ENCODE peak calls at places on chromosomes 4 and X, in eight cellular contexts. L is heart right ventricle; H is endothelial cell of umbilical vein; Q is thoracic aorta; S is transverse colon; R is CD4-positive, CD25-positive, alpha-beta regulatory T cell; P is HepG2; W is PC-3. A is an unnamed sample. For H3K27me3 and H3K4me1, the result is how much of the 10 kb centered on the place peaks cover.

GRCh38 chr4:185343726-185344581 is 51.8 kb downstream of the LRP2BP start:
- DNase-seq in Q (no peak), P (no peak), H (peak), S (peak), L (no peak), W (no peak), R (no peak), A (no peak)

GRCh38 chr4:38857354-38858096 is 908 bp upstream of the TLR6 start:
- DNase-seq in H (peak), S (peak), W (peak), L (no peak), Q (no peak), P (no peak), R (no peak), A (no peak)

GRCh38 chr4:39029752-39030694 is 2.2 kb downstream of the TMEM156 start:
- DNase-seq in L (no peak), W (peak), P (no peak), R (peak), Q (no peak), H (no peak), S (no peak), A (no peak)

GRCh38 chrX:121642415-121642814 is 595.0 kb downstream of the GLUD2 start:
- DNase-seq in L (no peak), R (no peak), Q (no peak), S (no peak), H (no peak), P (no peak), W (peak), A (no peak)

GRCh38 chr4:39756159-39756558 is 58.2 kb downstream of the UBE2K start:
- DNase-seq in W (no peak), L (no peak), S (no peak), H (no peak), R (no peak), Q (no peak), P (no peak), A (no peak)

GRCh38 chrX:38870386-38870895 is 69.2 kb downstream of the MID1IP1 start:
- DNase-seq in Q (no peak), H (no peak), L (no peak), R (no peak), W (peak), P (no peak), S (no peak), A (peak)

GRCh38 chrX:153546386-153546785 is 28.9 kb downstream of the ATP2B3 start:
- DNase-seq in R (no peak), S (no peak), Q (no peak), H (no peak), P (no peak), W (no peak), L (no peak), A (no peak)

GRCh38 chr4:29131304-29131703 is 1588.9 kb upstream of the PCDH7 start:
- DNase-seq in P (no peak), W (peak), Q (no peak), S (no peak), L (no peak), R (no peak), H (no peak), A (no peak)

GRCh38 chr4:21593268-21594002 is 355.1 kb downstream of the KCNIP4 start:
- DNase-seq in L (no peak), H (no peak), W (no peak), Q (no peak), S (no peak), P (no peak), R (no peak), A (peak)

GRCh38 chr4:113809313-113809712 is 47.8 kb upstream of the CAMK2D start:
- DNase-seq in H (no peak), S (peak), L (peak), Q (no peak), P (no peak), W (no peak), R (no peak), A (peak)

GRCh38 chr4:1502976-1503375 is 96.7 kb upstream of the NKX1-1 start:
- DNase-seq in H (no peak), S (peak), R (no peak), P (no peak), Q (no peak), W (no peak), L (no peak), A (peak)

GRCh38 chrX:111348363-111348927 is 63.5 kb downstream of the DCX start:
- DNase-seq in H (no peak), W (no peak), P (no peak), R (no peak), L (no peak), Q (no peak), S (no peak), A (no peak)

GRCh38 chrX:71364221-71364620 is 1.9 kb upstream of the TAF1 start:
- DNase-seq in W (no peak), H (no peak), S (no peak), Q (no peak), L (no peak), P (no peak), R (no peak), A (no peak)

GRCh38 chr4:72340803-72341431 is 228.1 kb downstream of the ADAMTS3 start:
- DNase-seq in H (no peak), P (no peak), L (no peak), Q (no peak), S (no peak), R (no peak), W (peak), A (no peak)

GRCh38 chrX:149472620-149473019 is 32.5 kb downstream of the IDS start:
- DNase-seq in W (peak), P (no peak), R (no peak), Q (no peak), H (no peak), S (no peak), L (no peak), A (no peak)

GRCh38 chr4:67103001-67103737 is 442.1 kb downstream of the CENPC start:
- DNase-seq in Q (no peak), P (no peak), R (no peak), S (no peak), W (peak), L (no peak), H (no peak), A (no peak)

GRCh38 chrX:54427837-54428424 is 12.3 kb upstream of the TSR2 start:
- DNase-seq in L (no peak), R (no peak), H (no peak), Q (no peak), S (no peak), P (no peak), W (no peak), A (no peak)

GRCh38 chr4:124177647-124178425 is 534.7 kb downstream of the ANKRD50 start:
- DNase-seq in L (no peak), W (peak), Q (no peak), P (no peak), S (no peak), H (peak), R (no peak), A (no peak)

GRCh38 chrX:65643786-65644111 is 23.7 kb upstream of the MSN start:
- DNase-seq in L (no peak), P (no peak), Q (no peak), R (no peak), W (no peak), S (no peak), H (no peak), A (no peak)

GRCh38 chr4:54176202-54176601 is 52.9 kb upstream of the PDGFRA start:
- DNase-seq in S (no peak), W (no peak), L (no peak), Q (no peak), H (no peak), R (no peak), P (peak), A (no peak)
- H3K27me3 ChIP-seq in S (under half), W (under half), L (under half), Q (under half), H (under half), R (under half), P (under half), A (under half)

GRCh38 chr4:143403551-143403816 is 66.8 kb downstream of the GAB1 start:
- DNase-seq in W (no peak), R (no peak), Q (no peak), L (no peak), H (no peak), P (no peak), S (no peak), A (no peak)

GRCh38 chr4:143404555-143404954 is 67.9 kb downstream of the GAB1 start:
- DNase-seq in L (no peak), S (no peak), H (no peak), Q (no peak), W (no peak), R (no peak), P (no peak), A (no peak)

GRCh38 chr4:143407475-143407874 is 70.8 kb downstream of the GAB1 start:
- DNase-seq in S (no peak), Q (no peak), H (peak), W (no peak), L (no peak), P (no peak), R (no peak), A (no peak)

GRCh38 chr4:143406523-143406922 is 69.8 kb downstream of the GAB1 start:
- DNase-seq in W (no peak), H (peak), R (no peak), S (peak), P (peak), Q (peak), L (peak), A (no peak)

DNA sequence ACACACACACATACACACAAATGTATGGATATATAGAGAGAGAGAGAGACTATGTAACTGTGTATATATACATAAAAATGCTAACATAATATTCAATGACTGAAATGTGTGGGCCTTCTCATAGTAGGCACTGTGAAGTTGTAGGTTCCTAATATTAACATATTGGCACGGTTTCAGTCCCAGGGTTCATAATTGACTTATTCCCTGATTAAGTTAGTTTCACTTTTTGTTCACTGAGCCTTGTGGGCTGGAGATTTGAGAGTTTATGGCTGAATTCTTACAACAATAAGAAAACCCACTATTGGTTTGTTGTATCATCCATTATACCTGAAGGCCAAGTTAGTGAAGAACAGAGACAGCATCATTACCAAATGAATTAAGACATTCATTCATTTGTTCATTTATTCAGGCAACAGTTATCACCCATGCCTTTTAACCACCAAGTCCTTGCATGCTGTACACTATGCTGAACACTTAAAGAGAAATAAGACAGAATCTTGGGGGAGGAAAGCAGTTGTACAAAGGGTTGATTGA is 68.6 kb downstream of the GAB1 start:
- DNase-seq in W (no peak), S (no peak), Q (no peak), P (no peak), L (no peak), H (no peak), R (no peak), A (no peak)
- H3K4me1 ChIP-seq in W (under half), S (under half), Q (half or more), P (under half), L (half or more), H (under half), R (under half), A (under half)

GRCh38 chr4:174215055-174215454 is 68.4 kb downstream of the FBXO8 start:
- DNase-seq in L (no peak), R (no peak), Q (no peak), W (no peak), H (no peak), S (no peak), P (no peak), A (no peak)

GRCh38 chr4:174215936-174216699 is 67.3 kb downstream of the FBXO8 start:
- DNase-seq in L (no peak), H (no peak), S (no peak), R (no peak), W (no peak), Q (no peak), P (no peak), A (no peak)

GRCh38 chr4:174218127-174218790 is 65.2 kb downstream of the FBXO8 start:
- DNase-seq in S (no peak), H (no peak), R (no peak), W (no peak), P (no peak), Q (no peak), L (no peak), A (peak)

GRCh38 chr4:174217273-174218126 is 66.0 kb downstream of the FBXO8 start:
- DNase-seq in R (no peak), Q (no peak), P (no peak), L (peak), W (no peak), H (no peak), S (no peak), A (peak)

GRCh38 chr4:174216935-174217272 is 66.6 kb downstream of the FBXO8 start:
- DNase-seq in L (no peak), P (no peak), S (no peak), Q (no peak), R (no peak), W (no peak), H (no peak), A (peak)
- H3K27me3 ChIP-seq in L (half or more), P (half or more), S (half or more), Q (under half), R (half or more), W (under half), H (half or more), A (half or more)

GRCh38 chr4:92520563-92520962 is 216.8 kb downstream of the GRID2 start:
- DNase-seq in L (no peak), S (no peak), R (no peak), W (no peak), Q (no peak), H (peak), P (no peak), A (no peak)

GRCh38 chr4:92514632-92515031 is 210.9 kb downstream of the GRID2 start:
- DNase-seq in R (no peak), S (no peak), P (no peak), W (no peak), Q (no peak), L (no peak), H (no peak), A (no peak)

GRCh38 chr4:92519727-92520126 is 216.0 kb downstream of the GRID2 start:
- DNase-seq in R (no peak), W (no peak), L (no peak), P (no peak), Q (no peak), S (no peak), H (no peak), A (no peak)

GRCh38 chr4:92521941-92522340 is 218.2 kb downstream of the GRID2 start:
- DNase-seq in P (no peak), W (no peak), H (peak), R (no peak), L (no peak), Q (no peak), S (no peak), A (no peak)

GRCh38 chr4:92516450-92516849 is 212.7 kb downstream of the GRID2 start:
- DNase-seq in L (no peak), R (no peak), Q (no peak), H (no peak), W (no peak), P (no peak), S (no peak), A (no peak)
- H3K4me1 ChIP-seq in L (under half), R (under half), Q (under half), H (under half), W (under half), P (under half), S (under half), A (under half)

GRCh38 chrX:119997570-119997969 is 54.0 kb upstream of the NKAP start:
- DNase-seq in Q (no peak), R (no peak), L (no peak), W (no peak), H (no peak), S (no peak), P (no peak), A (no peak)
- H3K27me3 ChIP-seq in Q (under half), R (under half), L (half or more), W (half or more), H (half or more), S (half or more), P (under half), A (half or more)

DNA sequence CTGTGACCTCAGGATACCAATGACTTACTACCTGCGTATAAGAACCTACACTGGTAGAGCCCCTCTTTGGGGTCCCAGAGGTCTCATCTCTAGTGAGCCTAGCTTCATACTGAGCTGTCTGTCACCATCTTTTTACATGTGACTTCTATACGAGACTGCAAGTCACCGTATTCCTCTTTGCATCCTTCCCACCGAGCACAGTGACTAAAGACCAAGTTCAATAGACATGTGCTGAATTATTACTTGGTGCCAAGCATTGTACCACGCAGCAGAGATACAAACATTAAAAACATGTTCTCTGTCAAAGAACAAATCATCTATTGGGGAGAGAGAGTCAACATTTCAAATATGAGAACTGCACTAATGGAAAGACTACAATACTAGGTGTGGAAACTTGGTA is 16.4 kb downstream of the ARAP2 start:
- DNase-seq in R (no peak), L (no peak), P (no peak), S (no peak), W (no peak), H (no peak), Q (no peak), A (no peak)
- H3K4me1 ChIP-seq in R (under half), L (under half), P (under half), S (under half), W (under half), H (under half), Q (under half), A (under half)

DNA sequence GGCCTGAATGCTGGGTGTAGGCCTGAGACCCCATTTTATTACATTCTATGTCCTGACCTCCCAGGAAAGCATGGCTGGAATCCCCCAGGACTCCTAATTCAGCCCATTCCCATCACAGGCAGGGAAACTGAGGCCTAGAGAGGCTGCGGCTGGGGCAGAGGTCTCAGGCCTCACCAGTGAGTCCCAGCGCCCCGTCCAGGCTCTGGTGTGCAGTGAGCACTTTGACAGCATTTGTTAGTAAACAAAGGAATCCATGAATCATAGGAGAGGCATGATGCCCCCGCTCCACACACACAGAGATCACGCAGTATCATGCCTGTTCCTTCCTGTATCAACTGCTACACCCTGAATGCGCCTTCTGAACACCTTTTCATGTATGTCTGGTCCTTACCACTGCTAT is 51.4 kb downstream of the ADRA2C start:
- DNase-seq in P (no peak), R (no peak), L (no peak), H (no peak), S (no peak), W (no peak), Q (no peak), A (peak)
- H3K27me3 ChIP-seq in P (under half), R (under half), L (under half), H (under half), S (under half), W (under half), Q (under half), A (under half)

DNA sequence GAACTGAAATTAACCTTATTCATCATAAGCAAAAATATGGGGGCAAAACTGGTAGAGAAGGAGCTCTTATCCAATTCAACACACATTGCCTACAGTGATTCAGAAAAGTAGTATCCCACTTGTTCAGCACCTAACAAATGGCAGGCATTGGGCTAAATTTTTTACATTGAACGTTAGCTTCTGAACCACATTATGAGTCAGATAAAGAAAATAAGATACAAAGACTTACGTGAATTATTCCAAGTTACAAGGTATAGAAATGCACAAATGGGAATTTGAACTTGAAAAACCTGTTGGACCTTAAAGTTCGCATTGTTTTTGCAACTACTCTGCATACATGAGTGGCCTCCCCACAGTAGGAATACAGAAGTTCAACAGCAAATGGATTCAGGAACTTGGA is 210.6 kb downstream of the LDB2 start:
- DNase-seq in P (no peak), H (no peak), L (no peak), S (no peak), Q (no peak), R (no peak), W (peak), A (no peak)
- H3K4me1 ChIP-seq in P (under half), H (under half), L (under half), S (under half), Q (under half), R (under half), W (under half), A (under half)

DNA sequence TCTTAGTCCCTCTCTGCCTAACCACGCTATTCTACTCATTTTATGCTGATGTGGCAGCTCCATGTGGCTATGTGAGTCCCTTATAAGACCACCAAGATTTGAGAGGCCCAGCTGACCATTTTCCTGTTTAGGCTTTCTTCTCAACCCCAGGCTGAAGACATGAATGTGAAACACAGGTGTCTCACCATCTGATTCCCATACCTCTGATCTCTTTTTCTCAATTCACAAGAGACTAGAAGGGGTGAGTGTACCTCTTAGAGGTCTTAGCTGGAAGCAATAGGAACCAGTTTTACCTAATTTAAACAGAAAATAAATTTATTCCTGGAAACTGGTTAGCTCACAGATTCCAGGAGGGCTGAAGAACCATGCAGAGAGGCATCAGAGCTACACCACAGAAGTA is 276.5 kb upstream of the FMR1 start:
- DNase-seq in R (no peak), W (no peak), L (no peak), Q (no peak), P (no peak), S (no peak), H (no peak), A (no peak)
- H3K27me3 ChIP-seq in R (under half), W (under half), L (under half), Q (under half), P (under half), S (under half), H (under half), A (under half)